ENCODE peak calls at places on chromosome 9, in six cellular contexts. One of them, this sample, is unnamed.

GRCh38 chr9:116327702-116328440 is 174.3 kb downstream of the PAPPA start:
- DNase-seq in heart left ventricle: no peak
- DNase-seq in prostate gland: no peak
- DNase-seq in stomach: no peak
- DNase-seq in GM12865: no peak
- DNase-seq in heart right ventricle: no peak
- DNase-seq in this sample: no peak

GRCh38 chr9:26677965-26678745 is 214.4 kb downstream of the CAAP1 start:
- DNase-seq in heart left ventricle: no peak
- DNase-seq in prostate gland: no peak
- DNase-seq in stomach: no peak
- DNase-seq in GM12865: no peak
- DNase-seq in heart right ventricle: no peak
- DNase-seq in this sample: no peak

GRCh38 chr9:92759990-92760893 is 4.4 kb downstream of the BICD2 start:
- DNase-seq in heart left ventricle: peak
- DNase-seq in prostate gland: peak
- DNase-seq in stomach: peak
- DNase-seq in GM12865: no peak
- DNase-seq in heart right ventricle: peak
- DNase-seq in this sample: no peak

GRCh38 chr9:108517591-108518365 is 338.0 kb downstream of the ACTL7B start:
- DNase-seq in heart left ventricle: peak
- DNase-seq in prostate gland: no peak
- DNase-seq in stomach: no peak
- DNase-seq in GM12865: no peak
- DNase-seq in heart right ventricle: peak
- DNase-seq in this sample: no peak

GRCh38 chr9:73148447-73148937 is 3.2 kb upstream of the ANXA1 start:
- DNase-seq in heart left ventricle: no peak
- DNase-seq in prostate gland: no peak
- DNase-seq in stomach: no peak
- DNase-seq in GM12865: no peak
- DNase-seq in heart right ventricle: no peak
- DNase-seq in this sample: no peak

GRCh38 chr9:3736186-3736585 is 210.4 kb upstream of the RFX3 start:
- DNase-seq in heart left ventricle: no peak
- DNase-seq in prostate gland: no peak
- DNase-seq in stomach: no peak
- DNase-seq in GM12865: no peak
- DNase-seq in heart right ventricle: no peak
- DNase-seq in this sample: no peak

GRCh38 chr9:38079410-38080105 is 10.5 kb upstream of the SHB start:
- DNase-seq in heart left ventricle: no peak
- DNase-seq in prostate gland: no peak
- DNase-seq in stomach: no peak
- DNase-seq in GM12865: no peak
- DNase-seq in heart right ventricle: no peak
- DNase-seq in this sample: no peak

GRCh38 chr9:117466111-117466510 is 51.3 kb upstream of the ASTN2 start:
- DNase-seq in heart left ventricle: no peak
- DNase-seq in prostate gland: peak
- DNase-seq in stomach: no peak
- DNase-seq in GM12865: no peak
- DNase-seq in heart right ventricle: no peak
- DNase-seq in this sample: no peak

GRCh38 chr9:3948826-3949578 is 350.9 kb downstream of the GLIS3 start:
- DNase-seq in heart left ventricle: no peak
- DNase-seq in prostate gland: no peak
- DNase-seq in stomach: no peak
- DNase-seq in GM12865: no peak
- DNase-seq in heart right ventricle: no peak
- DNase-seq in this sample: no peak

GRCh38 chr9:6598249-6598725 is 47.2 kb downstream of the GLDC start:
- DNase-seq in heart left ventricle: no peak
- DNase-seq in prostate gland: no peak
- DNase-seq in stomach: no peak
- DNase-seq in GM12865: peak
- DNase-seq in heart right ventricle: no peak
- DNase-seq in this sample: peak

GRCh38 chr9:89387970-89388867 is 69.9 kb downstream of the SECISBP2 start:
- DNase-seq in heart left ventricle: peak
- DNase-seq in prostate gland: peak
- DNase-seq in stomach: peak
- DNase-seq in GM12865: no peak
- DNase-seq in heart right ventricle: peak
- DNase-seq in this sample: no peak

GRCh38 chr9:135101486-135101885 is 14.0 kb downstream of the OLFM1 start:
- DNase-seq in heart left ventricle: no peak
- DNase-seq in prostate gland: no peak
- DNase-seq in stomach: no peak
- DNase-seq in GM12865: no peak
- DNase-seq in heart right ventricle: no peak
- DNase-seq in this sample: no peak

GRCh38 chr9:96139592-96140251 is 162.3 kb downstream of the HSD17B3 start:
- DNase-seq in heart left ventricle: no peak
- DNase-seq in prostate gland: peak
- DNase-seq in stomach: peak
- DNase-seq in GM12865: no peak
- DNase-seq in heart right ventricle: no peak
- DNase-seq in this sample: no peak

GRCh38 chr9:77384406-77384805 is 207.1 kb downstream of the VPS13A start:
- DNase-seq in heart left ventricle: no peak
- DNase-seq in prostate gland: no peak
- DNase-seq in stomach: no peak
- DNase-seq in GM12865: no peak
- DNase-seq in heart right ventricle: no peak
- DNase-seq in this sample: no peak

GRCh38 chr9:20636883-20637440 is 14.7 kb upstream of the MLLT3 start:
- DNase-seq in heart left ventricle: no peak
- DNase-seq in prostate gland: no peak
- DNase-seq in stomach: no peak
- DNase-seq in GM12865: no peak
- DNase-seq in heart right ventricle: no peak
- DNase-seq in this sample: no peak

GRCh38 chr9:34197756-34198711 is 19.2 kb downstream of the UBAP1 start:
- DNase-seq in heart left ventricle: no peak
- DNase-seq in prostate gland: no peak
- DNase-seq in stomach: peak
- DNase-seq in GM12865: peak
- DNase-seq in heart right ventricle: no peak
- DNase-seq in this sample: no peak

GRCh38 chr9:111937781-111938426 is 41.3 kb downstream of the UGCG start:
- DNase-seq in heart left ventricle: peak
- DNase-seq in prostate gland: no peak
- DNase-seq in stomach: no peak
- DNase-seq in GM12865: peak
- DNase-seq in heart right ventricle: peak
- DNase-seq in this sample: peak

GRCh38 chr9:132161743-132162187 is at the start of gene NTNG2:
- DNase-seq in heart left ventricle: no peak
- DNase-seq in prostate gland: no peak
- DNase-seq in stomach: no peak
- DNase-seq in GM12865: no peak
- DNase-seq in heart right ventricle: no peak
- DNase-seq in this sample: no peak

GRCh38 chr9:26181836-26182235 is 503.6 kb upstream of the TUSC1 start:
- DNase-seq in heart left ventricle: no peak
- DNase-seq in prostate gland: no peak
- DNase-seq in stomach: no peak
- DNase-seq in GM12865: no peak
- DNase-seq in heart right ventricle: no peak
- DNase-seq in this sample: no peak

GRCh38 chr9:35910613-35911488 is 1.6 kb downstream of the SPAAR start:
- DNase-seq in heart left ventricle: peak
- DNase-seq in prostate gland: peak
- DNase-seq in stomach: peak
- DNase-seq in GM12865: peak
- DNase-seq in heart right ventricle: no peak
- DNase-seq in this sample: no peak

GRCh38 chr9:130328349-130328801 is 62.8 kb downstream of the HMCN2 start:
- DNase-seq in heart left ventricle: no peak
- DNase-seq in prostate gland: no peak
- DNase-seq in stomach: peak
- DNase-seq in GM12865: no peak
- DNase-seq in heart right ventricle: peak
- DNase-seq in this sample: no peak

DNA sequence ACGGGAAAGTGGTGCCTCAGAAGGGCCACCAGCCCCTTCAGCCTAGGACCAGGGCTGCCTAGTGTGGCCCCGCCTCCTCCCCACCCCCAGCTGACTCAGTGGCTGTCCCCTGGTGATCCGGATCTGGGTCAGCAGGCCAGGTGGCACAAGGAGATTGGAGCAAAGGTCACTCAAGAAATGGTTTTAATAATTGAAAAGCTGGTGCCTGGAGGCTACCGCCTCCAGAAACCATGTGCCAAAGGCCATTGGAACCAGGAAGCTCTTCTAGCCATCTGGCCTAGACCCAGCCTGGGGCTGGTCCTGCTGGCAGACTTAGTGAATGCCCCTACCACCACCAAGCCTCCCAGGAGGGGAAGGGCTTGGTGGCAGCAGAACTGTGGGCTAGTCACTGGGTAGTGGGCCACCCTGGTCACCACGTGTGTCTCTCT is 1.5 kb downstream of the ST6GALNAC4 start:
- DNase-seq in heart left ventricle: no peak
- DNase-seq in prostate gland: no peak
- DNase-seq in stomach: no peak
- DNase-seq in GM12865: peak
- DNase-seq in heart right ventricle: no peak
- DNase-seq in this sample: no peak
- H3K4me3 ChIP-seq in heart left ventricle: no peak
- H3K4me3 ChIP-seq in prostate gland: no peak
- H3K4me3 ChIP-seq in stomach: peak
- H3K4me3 ChIP-seq in GM12865: peak
- H3K4me3 ChIP-seq in heart right ventricle: no peak
- H3K4me3 ChIP-seq in this sample: peak

GRCh38 chr9:85914108-85914507 is 26.8 kb upstream of the NAA35 start:
- DNase-seq in heart left ventricle: no peak
- DNase-seq in prostate gland: no peak
- DNase-seq in stomach: no peak
- DNase-seq in GM12865: no peak
- DNase-seq in heart right ventricle: no peak
- DNase-seq in this sample: no peak

GRCh38 chr9:85909390-85909789 is 31.6 kb upstream of the NAA35 start:
- DNase-seq in heart left ventricle: no peak
- DNase-seq in prostate gland: no peak
- DNase-seq in stomach: no peak
- DNase-seq in GM12865: no peak
- DNase-seq in heart right ventricle: no peak
- DNase-seq in this sample: no peak
- TF ChIP-seq CTCF in heart left ventricle: no peak
- TF ChIP-seq CTCF in prostate gland: no peak
- TF ChIP-seq CTCF in stomach: no peak
- TF ChIP-seq CTCF in GM12865: no peak
- TF ChIP-seq CTCF in heart right ventricle: no peak
- TF ChIP-seq CTCF in this sample: no peak

GRCh38 chr9:137168907-137169763 is 716 bp downstream of the LRRC26 start:
- DNase-seq in heart left ventricle: no peak
- DNase-seq in prostate gland: peak
- DNase-seq in stomach: peak
- DNase-seq in GM12865: peak
- DNase-seq in heart right ventricle: no peak
- DNase-seq in this sample: no peak
- H3K4me3 ChIP-seq in heart left ventricle: peak
- H3K4me3 ChIP-seq in prostate gland: peak
- H3K4me3 ChIP-seq in stomach: peak
- H3K4me3 ChIP-seq in GM12865: peak
- H3K4me3 ChIP-seq in heart right ventricle: no peak
- H3K4me3 ChIP-seq in this sample: peak

GRCh38 chr9:1575939-1576338 is 439.2 kb upstream of the SMARCA2 start:
- DNase-seq in heart left ventricle: no peak
- DNase-seq in prostate gland: no peak
- DNase-seq in stomach: no peak
- DNase-seq in GM12865: no peak
- DNase-seq in heart right ventricle: no peak
- DNase-seq in this sample: no peak
- TF ChIP-seq CTCF in heart left ventricle: no peak
- TF ChIP-seq CTCF in prostate gland: no peak
- TF ChIP-seq CTCF in stomach: no peak
- TF ChIP-seq CTCF in GM12865: no peak
- TF ChIP-seq CTCF in heart right ventricle: no peak
- TF ChIP-seq CTCF in this sample: no peak

DNA sequence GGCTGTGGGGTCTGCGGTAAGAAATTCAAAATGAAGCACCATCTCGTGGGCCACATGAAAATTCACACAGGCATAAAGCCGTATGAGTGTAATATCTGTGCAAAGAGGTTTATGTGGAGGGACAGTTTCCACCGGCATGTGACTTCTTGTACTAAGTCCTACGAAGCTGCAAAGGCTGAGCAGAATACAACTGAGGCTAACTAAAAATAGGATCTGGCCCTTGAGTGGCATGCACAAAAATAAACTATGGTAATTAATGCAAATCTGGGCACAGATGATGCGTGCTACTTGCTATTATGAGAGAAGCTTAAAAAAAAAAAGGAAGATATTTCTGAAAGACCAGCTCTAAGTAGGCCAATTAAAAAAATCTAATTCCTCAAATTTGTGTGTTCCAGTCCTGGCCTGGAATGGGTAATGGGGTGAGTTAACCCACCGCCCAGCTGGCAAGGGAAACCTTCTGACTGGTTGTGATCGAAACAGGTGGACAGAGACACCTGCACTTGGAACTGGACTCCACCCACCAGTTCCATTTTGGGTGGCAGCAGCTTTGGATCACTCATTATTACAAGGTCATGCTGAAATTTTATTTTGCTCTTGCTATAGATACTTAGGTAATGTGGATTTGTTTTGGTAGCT is 26.6 kb upstream of the ZBTB34 start:
- DNase-seq in heart left ventricle: no peak
- DNase-seq in prostate gland: no peak
- DNase-seq in stomach: no peak
- DNase-seq in GM12865: peak
- DNase-seq in heart right ventricle: no peak
- DNase-seq in this sample: no peak
- H3K4me3 ChIP-seq in heart left ventricle: no peak
- H3K4me3 ChIP-seq in prostate gland: no peak
- H3K4me3 ChIP-seq in stomach: no peak
- H3K4me3 ChIP-seq in GM12865: no peak
- H3K4me3 ChIP-seq in heart right ventricle: no peak
- H3K4me3 ChIP-seq in this sample: no peak

GRCh38 chr9:118522093-118523028 is 818.2 kb downstream of the TLR4 start:
- DNase-seq in heart left ventricle: peak
- DNase-seq in prostate gland: no peak
- DNase-seq in stomach: no peak
- DNase-seq in GM12865: peak
- DNase-seq in heart right ventricle: peak
- DNase-seq in this sample: peak
- TF ChIP-seq CTCF in heart left ventricle: peak
- TF ChIP-seq CTCF in prostate gland: peak
- TF ChIP-seq CTCF in stomach: no peak
- TF ChIP-seq CTCF in GM12865: peak
- TF ChIP-seq CTCF in heart right ventricle: peak
- TF ChIP-seq CTCF in this sample: peak

This sample was measured in GM12864.